ENCODE peak calls at places on chromosomes 2 and 18, in nine cellular contexts. C, H, G, Z, T, N, I, M and Q are unnamed samples.

GRCh38 chr2:55051026-55051866 is 995 bp upstream of the RTN4 start:
- DNase-seq in C (peak; percentile 83), H (peak; percentile 89), G (peak; percentile 87), Z (peak; percentile 99), T (peak; percentile 24), N (peak; percentile 46), I (peak; percentile 48), M (peak; percentile 98), Q (peak; percentile 100)

GRCh38 chr2:156918410-156918809 is 339.1 kb upstream of the GALNT5 start:
- DNase-seq in C (no peak), H (no peak), G (peak; percentile 16), Z (no peak), T (no peak), N (no peak), I (no peak), M (no peak), Q (no peak)

GRCh38 chr18:45993441-45993840 is 26.3 kb upstream of the EPG5 start:
- DNase-seq in C (no peak), H (no peak), G (no peak), Z (peak; percentile 33), T (no peak), N (no peak), I (no peak), M (peak; percentile 91), Q (peak; percentile 34)

GRCh38 chr2:99988567-99988966 is 153.8 kb downstream of the AFF3 start:
- DNase-seq in C (no peak), H (no peak), G (no peak), Z (no peak), T (no peak), N (no peak), I (no peak), M (no peak), Q (no peak)

GRCh38 chr18:2932247-2933181 is 80.4 kb downstream of the LPIN2 start:
- DNase-seq in C (peak; percentile 41), H (no peak), G (peak; percentile 81), Z (peak; percentile 21), T (no peak), N (no peak), I (peak; percentile 78), M (peak; percentile 57), Q (no peak)

GRCh38 chr2:104790100-104790811 is 63.7 kb upstream of the POU3F3 start:
- DNase-seq in C (no peak), H (no peak), G (peak; percentile 10), Z (no peak), T (no peak), N (no peak), I (peak; percentile 30), M (peak; percentile 36), Q (no peak)

GRCh38 chr2:80363951-80364350 is 59.4 kb upstream of the LRRTM1 start:
- DNase-seq in C (no peak), H (no peak), G (no peak), Z (no peak), T (no peak), N (no peak), I (no peak), M (no peak), Q (no peak)

GRCh38 chr2:190497428-190497827 is 37.1 kb downstream of the NEMP2 start:
- DNase-seq in C (no peak), H (no peak), G (peak; percentile 23), Z (no peak), T (no peak), N (no peak), I (no peak), M (no peak), Q (no peak)

GRCh38 chr2:129936334-129936934 is 43.0 kb upstream of the RAB6C start:
- DNase-seq in C (peak; percentile 40), H (no peak), G (peak; percentile 72), Z (no peak), T (no peak), N (peak; percentile 70), I (no peak), M (no peak), Q (no peak)
- H3K27me3 ChIP-seq in C (peaks cover 6% of the 10 kb centered on the region), H (no peaks in the 10 kb centered on the region), G (peaks cover 7% of the 10 kb centered on the region), Z (no peaks in the 10 kb centered on the region), T (peaks cover 50% of the 10 kb centered on the region), N (peaks cover 71% of the 10 kb centered on the region), I (peaks cover 20% of the 10 kb centered on the region), M (peaks cover 5% of the 10 kb centered on the region), Q (peaks cover 18% of the 10 kb centered on the region)

GRCh38 chr2:237900891-237901831 is 41.7 kb downstream of the RAMP1 start:
- DNase-seq in C (no peak), H (no peak), G (no peak), Z (no peak), T (no peak), N (no peak), I (no peak), M (no peak), Q (no peak)

GRCh38 chr2:237896941-237897340 is 37.5 kb downstream of the RAMP1 start:
- DNase-seq in C (no peak), H (no peak), G (no peak), Z (no peak), T (no peak), N (no peak), I (no peak), M (no peak), Q (no peak)

GRCh38 chr2:237907144-237907543 is 47.7 kb downstream of the RAMP1 start:
- DNase-seq in C (no peak), H (no peak), G (no peak), Z (no peak), T (no peak), N (no peak), I (no peak), M (no peak), Q (no peak)

GRCh38 chr2:237904806-237905599 is 45.6 kb downstream of the RAMP1 start:
- DNase-seq in C (no peak), H (peak; percentile 81), G (no peak), Z (peak; percentile 60), T (peak; percentile 67), N (no peak), I (peak; percentile 62), M (peak; percentile 61), Q (no peak)

GRCh38 chr2:237901932-237902846 is 42.8 kb downstream of the RAMP1 start:
- DNase-seq in C (no peak), H (no peak), G (no peak), Z (no peak), T (no peak), N (no peak), I (no peak), M (no peak), Q (no peak)
- TF ChIP-seq CTCF in C (no peak), H (no peak), G (no peak), Z (no peak), T (no peak), N (no peak), I (no peak), M (no peak), Q (no peak)

GRCh38 chr2:64992990-64993389 is 3.8 kb downstream of the SLC1A4 start:
- DNase-seq in C (no peak), H (no peak), G (peak; percentile 33), Z (no peak), T (no peak), N (no peak), I (no peak), M (no peak), Q (no peak)

GRCh38 chr2:64995041-64995440 is 5.8 kb downstream of the SLC1A4 start:
- DNase-seq in C (no peak), H (no peak), G (no peak), Z (no peak), T (no peak), N (no peak), I (no peak), M (no peak), Q (no peak)

GRCh38 chr2:64989982-64990614 is 899 bp downstream of the SLC1A4 start:
- DNase-seq in C (peak; percentile 27), H (no peak), G (no peak), Z (no peak), T (no peak), N (peak; percentile 28), I (no peak), M (no peak), Q (no peak)

GRCh38 chr2:64990823-64991222 is 1.6 kb downstream of the SLC1A4 start:
- DNase-seq in C (no peak), H (no peak), G (no peak), Z (no peak), T (no peak), N (no peak), I (no peak), M (no peak), Q (no peak)

DNA sequence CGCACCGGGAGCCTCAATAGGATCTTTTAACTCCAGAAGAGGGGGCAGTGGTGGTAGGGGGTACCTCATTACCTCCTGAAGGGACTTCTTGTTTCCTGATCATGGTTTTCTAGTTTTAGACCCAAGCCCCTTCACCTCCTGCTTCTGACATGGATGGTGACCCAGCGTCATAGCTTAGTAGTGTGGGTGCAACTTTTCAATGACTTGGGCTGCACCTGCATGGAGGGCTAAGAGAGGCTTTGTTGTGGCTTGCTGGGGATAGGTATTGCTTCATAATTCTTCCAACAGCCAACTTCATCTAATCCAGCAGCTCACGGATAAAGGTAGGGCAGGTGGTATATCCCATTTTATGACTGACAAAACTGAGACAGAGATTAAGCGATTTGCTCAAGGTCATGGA is 3.0 kb downstream of the SLC1A4 start:
- DNase-seq in C (no peak), H (no peak), G (no peak), Z (no peak), T (no peak), N (no peak), I (no peak), M (no peak), Q (no peak)
- H3K27me3 ChIP-seq in C (no peaks in the 10 kb centered on the region), H (no peaks in the 10 kb centered on the region), G (peaks cover 8% of the 10 kb centered on the region), Z (no peaks in the 10 kb centered on the region), T (no peaks in the 10 kb centered on the region), N (no peaks in the 10 kb centered on the region), I (peaks cover 32% of the 10 kb centered on the region), M (no peaks in the 10 kb centered on the region), Q (peaks cover 19% of the 10 kb centered on the region)

GRCh38 chr2:120440521-120441350 is 94.8 kb downstream of the INHBB start:
- DNase-seq in C (no peak), H (no peak), G (no peak), Z (no peak), T (no peak), N (no peak), I (no peak), M (no peak), Q (no peak)

GRCh38 chr2:120442541-120442922 is 96.6 kb downstream of the INHBB start:
- DNase-seq in C (no peak), H (no peak), G (no peak), Z (no peak), T (no peak), N (no peak), I (no peak), M (no peak), Q (no peak)

GRCh38 chr2:120441351-120441700 is 95.4 kb downstream of the INHBB start:
- DNase-seq in C (no peak), H (no peak), G (no peak), Z (no peak), T (no peak), N (no peak), I (no peak), M (no peak), Q (no peak)

GRCh38 chr2:120442923-120443571 is 97.1 kb downstream of the INHBB start:
- DNase-seq in C (no peak), H (no peak), G (peak; percentile 92), Z (no peak), T (peak; percentile 38), N (peak; percentile 92), I (peak; percentile 71), M (no peak), Q (peak; percentile 79)

DNA sequence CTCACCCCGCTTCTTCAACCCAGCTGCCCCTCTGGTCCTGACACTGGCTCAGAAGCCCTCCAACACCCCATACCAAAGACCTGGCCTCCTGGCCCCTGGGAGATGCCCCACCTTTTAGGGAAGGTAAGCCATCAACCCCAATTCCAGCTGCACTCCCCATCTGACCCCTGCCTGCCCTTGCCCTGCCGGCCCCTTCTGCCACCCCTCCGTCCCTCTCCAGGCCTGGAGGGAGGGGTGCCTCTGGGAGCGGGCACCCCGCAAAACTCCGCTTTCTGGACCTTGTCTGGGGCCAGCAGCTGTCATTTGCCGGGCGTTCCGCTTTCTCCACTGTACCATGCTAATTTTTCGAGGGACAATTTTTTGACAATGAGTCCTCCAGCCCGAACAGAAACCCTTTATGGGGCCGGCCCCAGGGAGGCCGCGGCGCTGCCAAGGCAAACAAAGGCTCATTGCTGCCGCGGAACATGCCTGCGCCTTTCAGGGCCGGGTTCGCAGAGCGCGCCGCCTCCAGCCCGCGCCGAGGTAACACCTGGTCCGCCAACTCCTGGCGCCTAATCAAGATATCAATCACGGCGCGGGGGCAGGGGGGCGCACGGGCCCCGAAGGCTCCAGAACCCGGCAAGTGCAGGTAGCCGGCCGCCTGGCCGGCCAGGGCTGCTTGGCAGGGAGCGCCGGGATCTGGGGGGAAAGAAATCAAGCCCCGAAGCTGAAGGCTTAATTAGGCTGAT is 96.0 kb downstream of the INHBB start:
- DNase-seq in C (no peak), H (no peak), G (peak; percentile 76), Z (no peak), T (peak; percentile 25), N (peak; percentile 88), I (peak; percentile 46), M (no peak), Q (peak; percentile 54)
- TF ChIP-seq CTCF in C (no peak), H (no peak), G (no peak), Z (no peak), T (no peak), N (no peak), I (no peak), M (no peak), Q (peak; percentile 19)